ENCODE peak calls at places on chromosomes 16 and 17, in five cellular contexts. C is ascending aorta, B is cardiac fibroblast, A is A549, L is tibial artery. E is an unnamed sample.

GRCh38 chr17:6244796-6245195 is 174.6 kb downstream of the WSCD1 start:
- DNase-seq in C (no peak), B (no peak), A (no peak), L (no peak), E (no peak)

GRCh38 chr17:9274119-9274445 is 252.8 kb downstream of the NTN1 start:
- DNase-seq in C (no peak), B (no peak), A (no peak), L (no peak), E (no peak)

GRCh38 chr17:72812823-72813222 is 279.7 kb downstream of the SLC39A11 start:
- DNase-seq in C (no peak), B (peak; percentile 75), A (no peak), L (no peak), E (no peak)

GRCh38 chr17:32503251-32504165 is 16.7 kb downstream of the CDK5R1 start:
- DNase-seq in C (no peak), B (peak; percentile 27), A (no peak), L (no peak), E (no peak)

GRCh38 chr16:3388325-3388724 is 12.5 kb downstream of the ZSCAN32 start:
- DNase-seq in C (no peak), B (no peak), A (no peak), L (no peak), E (no peak)

GRCh38 chr17:73191443-73192218 is 1.2 kb upstream of the COG1 start:
- DNase-seq in C (peak; percentile 79), B (peak; percentile 79), A (peak; percentile 87), L (peak; percentile 81), E (peak; percentile 27)

GRCh38 chr17:65297384-65297783 is 160.2 kb downstream of the RGS9 start:
- DNase-seq in C (no peak), B (peak; percentile 82), A (no peak), L (no peak), E (no peak)

GRCh38 chr17:75515229-75515522 is 161 bp downstream of the CASKIN2 start:
- DNase-seq in C (no peak), B (no peak), A (no peak), L (no peak), E (no peak)

GRCh38 chr16:2156849-2157224 is 1.3 kb downstream of the TRAF7 start:
- DNase-seq in C (no peak), B (no peak), A (no peak), L (no peak), E (no peak)

GRCh38 chr16:74448990-74449389 is 27.7 kb upstream of the CLEC18B start:
- DNase-seq in C (peak; percentile 85), B (peak; percentile 94), A (peak; percentile 59), L (peak; percentile 84), E (peak; percentile 79)

DNA sequence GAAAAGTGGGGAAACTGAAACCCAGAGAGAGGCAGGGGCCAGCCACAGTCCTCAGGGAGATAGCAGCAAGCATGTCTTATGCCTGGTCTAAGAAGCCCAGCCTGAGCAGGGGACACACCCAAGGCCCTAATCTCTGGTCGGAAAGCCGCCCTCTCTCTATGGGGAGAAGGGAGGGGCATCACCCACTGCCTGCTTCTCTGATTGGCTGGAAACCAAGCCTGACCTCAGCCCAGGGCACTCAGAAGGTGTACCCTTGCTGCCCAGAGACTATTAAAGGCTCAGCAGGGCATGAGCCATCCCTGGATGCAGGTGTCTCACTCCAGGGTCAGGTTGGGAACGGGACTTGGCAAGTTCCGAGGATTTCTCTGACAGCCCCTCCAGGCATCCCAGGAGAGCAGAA is 5.7 kb upstream of the KRT13 start:
- DNase-seq in C (no peak), B (no peak), A (no peak), L (no peak), E (no peak)
- TF ChIP-seq CTCF in C (no peak), B (no peak), A (no peak), L (no peak), E (no peak)

DNA sequence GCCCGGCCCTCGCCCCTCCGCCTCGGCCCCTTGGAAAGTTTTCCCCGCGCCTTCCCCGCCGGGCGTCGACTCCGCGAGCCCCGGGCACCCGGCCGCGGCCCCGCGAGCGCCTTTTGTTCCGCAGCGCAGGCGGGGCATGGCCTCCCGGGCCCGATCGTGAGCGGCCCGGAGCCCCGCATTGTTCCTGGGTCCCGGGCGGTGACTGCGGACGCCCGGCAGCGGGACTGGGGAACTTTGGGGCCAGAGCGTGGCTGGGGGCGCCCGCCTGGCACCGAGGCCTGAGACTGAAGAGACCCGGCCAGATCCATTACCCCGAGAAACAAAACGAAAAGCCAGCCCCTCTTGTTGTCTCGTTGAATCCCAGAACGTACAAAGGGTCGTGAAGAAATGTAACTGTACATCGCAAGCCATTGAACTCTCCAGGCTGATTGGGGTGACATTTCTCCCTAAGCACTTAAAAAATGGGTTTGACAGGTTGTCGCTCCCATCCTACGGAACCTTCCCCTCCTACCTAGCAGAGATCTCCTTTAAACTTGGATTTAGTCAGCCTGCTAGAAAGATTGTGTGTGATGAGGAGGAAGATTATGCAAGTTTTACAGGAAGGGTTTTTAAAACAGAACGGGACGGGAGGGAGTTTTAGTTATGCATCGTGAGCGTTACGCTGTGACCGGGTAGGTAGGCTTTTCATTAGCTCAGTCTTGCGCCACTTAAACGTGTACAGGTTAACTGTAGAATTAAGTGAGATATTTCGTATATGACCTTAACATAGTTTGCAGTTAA is 807 bp downstream of the METTL9 start:
- DNase-seq in C (no peak), B (peak; percentile 65), A (no peak), L (no peak), E (no peak)
- TF ChIP-seq CTCF in C (no peak), B (no peak), A (no peak), L (no peak), E (no peak)

GRCh38 chr17:43949777-43950176 is 4.0 kb downstream of the PYY start:
- DNase-seq in C (no peak), B (no peak), A (no peak), L (no peak), E (no peak)
- TF ChIP-seq CTCF in C (no peak), B (no peak), A (no peak), L (no peak), E (no peak)

GRCh38 chr16:88566158-88566557 is 4.0 kb upstream of the ZC3H18 start:
- DNase-seq in C (no peak), B (peak; percentile 64), A (no peak), L (no peak), E (peak; percentile 10)

GRCh38 chr16:88558457-88559442 is 11.5 kb upstream of the ZC3H18 start:
- DNase-seq in C (no peak), B (peak; percentile 74), A (peak; percentile 69), L (no peak), E (no peak)

GRCh38 chr16:88560722-88561484 is 9.3 kb upstream of the ZC3H18 start:
- DNase-seq in C (no peak), B (peak; percentile 22), A (no peak), L (no peak), E (no peak)

GRCh38 chr16:88556294-88556988 is 13.8 kb upstream of the ZC3H18 start:
- DNase-seq in C (no peak), B (no peak), A (no peak), L (no peak), E (no peak)

GRCh38 chr16:88561485-88562369 is 8.5 kb upstream of the ZC3H18 start:
- DNase-seq in C (no peak), B (peak; percentile 60), A (peak; percentile 63), L (no peak), E (peak; percentile 16)
- TF ChIP-seq CTCF in C (peak; percentile 61), B (peak; percentile 78), A (peak; percentile 48), L (peak; percentile 57), E (peak; percentile 73)

GRCh38 chr17:66789961-66790421 is 44.9 kb upstream of the CACNG5 start:
- DNase-seq in C (no peak), B (no peak), A (no peak), L (no peak), E (no peak)

GRCh38 chr17:66786101-66786500 is 48.8 kb upstream of the CACNG5 start:
- DNase-seq in C (no peak), B (no peak), A (no peak), L (no peak), E (no peak)

GRCh38 chr17:66790476-66791061 is 44.3 kb upstream of the CACNG5 start:
- DNase-seq in C (no peak), B (no peak), A (no peak), L (no peak), E (no peak)

GRCh38 chr17:66789093-66789492 is 45.8 kb upstream of the CACNG5 start:
- DNase-seq in C (no peak), B (no peak), A (no peak), L (no peak), E (no peak)

GRCh38 chr17:66787914-66788313 is 47.0 kb upstream of the CACNG5 start:
- DNase-seq in C (no peak), B (no peak), A (no peak), L (no peak), E (no peak)
- TF ChIP-seq CTCF in C (no peak), B (no peak), A (no peak), L (no peak), E (no peak)

GRCh38 chr16:30063893-30064745 is 1.4 kb upstream of the ALDOA start:
- DNase-seq in C (peak; percentile 91), B (peak; percentile 39), A (peak; percentile 73), L (peak; percentile 92), E (no peak)
- TF ChIP-seq CTCF in C (peak; percentile 29), B (peak; percentile 5), A (peak; percentile 55), L (peak; percentile 31), E (peak; percentile 14)

GRCh38 chr17:60106377-60107059 is 27.8 kb upstream of the HEATR6 start:
- DNase-seq in C (no peak), B (peak; percentile 72), A (no peak), L (no peak), E (no peak)
- TF ChIP-seq CTCF in C (no peak), B (no peak), A (no peak), L (no peak), E (no peak)

GRCh38 chr17:17937958-17938357 is 34.2 kb downstream of the TOM1L2 start:
- DNase-seq in C (no peak), B (no peak), A (no peak), L (no peak), E (no peak)
- TF ChIP-seq CTCF in C (no peak), B (no peak), A (no peak), L (no peak), E (no peak)

GRCh38 chr16:69567031-69567680 is 1.4 kb downstream of the NFAT5 start:
- DNase-seq in C (no peak), B (peak; percentile 54), A (no peak), L (no peak), E (no peak)

GRCh38 chr16:69563605-69564580 is 1.9 kb upstream of the NFAT5 start:
- DNase-seq in C (no peak), B (peak; percentile 55), A (no peak), L (no peak), E (no peak)

GRCh38 chr16:69564845-69565610 is 738 bp upstream of the NFAT5 start:
- DNase-seq in C (no peak), B (peak; percentile 19), A (no peak), L (no peak), E (no peak)

GRCh38 chr16:69565611-69566436 is at the start of gene NFAT5:
- DNase-seq in C (peak; percentile 94), B (peak; percentile 82), A (peak; percentile 72), L (peak; percentile 94), E (peak; percentile 65)

DNA sequence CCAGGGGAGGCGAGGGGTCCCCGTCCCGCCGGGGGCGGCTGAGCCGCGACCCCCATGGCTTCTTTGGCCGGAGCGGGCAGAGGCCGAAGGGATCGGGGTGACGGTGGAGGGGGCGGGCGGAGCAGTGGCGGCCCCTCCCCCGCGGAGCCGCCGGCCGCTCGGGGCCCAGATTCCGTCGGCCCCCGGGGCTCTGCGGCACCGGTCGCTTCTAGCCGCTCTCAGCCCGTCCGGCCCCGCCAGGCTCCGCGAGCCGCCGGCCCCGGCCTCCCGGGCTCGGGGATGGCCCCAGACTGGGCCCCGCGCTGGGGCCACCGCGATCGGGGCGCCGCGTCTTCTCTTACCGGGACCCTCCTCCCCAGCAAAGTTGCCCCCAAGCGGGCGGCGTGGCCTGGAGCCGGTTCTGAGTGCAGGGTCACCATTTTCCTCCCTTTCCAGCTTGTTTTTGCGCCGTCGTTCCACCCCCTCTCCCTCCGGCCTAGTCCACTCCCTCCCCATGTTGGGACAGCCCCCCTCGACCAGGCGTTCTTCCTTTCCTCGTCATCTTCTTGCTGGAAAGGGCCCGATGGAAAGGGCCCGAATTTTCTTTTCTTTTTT is 768 bp downstream of the NFAT5 start:
- DNase-seq in C (peak; percentile 80), B (peak; percentile 76), A (peak; percentile 49), L (peak; percentile 84), E (peak; percentile 28)
- TF ChIP-seq CTCF in C (no peak), B (no peak), A (no peak), L (no peak), E (no peak)

E was measured in AG09319.